ENCODE peak calls at places on chromosomes 11 and 22, in ten cellular contexts. R is gastrocnemius medialis, W is body of pancreas, N is A549, T is upper lobe of left lung, P is tibial nerve, L is heart left ventricle, A is lower leg skin, E is H1, D is GM12891. K is an unnamed sample.

GRCh38 chr11:44032304-44033085 is 15.3 kb upstream of the ACCSL start:
- DNase-seq in W (no peak), D (no peak), A (peak), L (peak), E (no peak), N (no peak), P (no peak), T (no peak), R (peak), K (no peak)

GRCh38 chr22:46500201-46500600 is 37.2 kb downstream of the CELSR1 start:
- DNase-seq in R (no peak), A (no peak), D (no peak), W (no peak), P (no peak), E (peak), L (no peak), N (no peak), T (no peak), K (no peak)

GRCh38 chr11:103901656-103902055 is 134.8 kb upstream of the DDI1 start:
- DNase-seq in P (no peak), R (no peak), W (no peak), A (no peak), T (no peak), D (no peak), L (no peak), E (no peak), N (no peak), K (peak)

GRCh38 chr11:87560352-87560751 is 522.6 kb downstream of the TMEM135 start:
- DNase-seq in W (no peak), T (no peak), P (no peak), D (no peak), R (no peak), N (no peak), A (no peak), L (no peak), E (no peak), K (no peak)

GRCh38 chr11:78228467-78228866 is 39.7 kb downstream of the USP35 start:
- DNase-seq in R (no peak), T (no peak), W (peak), E (no peak), L (no peak), N (peak), P (no peak), D (peak), A (no peak), K (peak)

GRCh38 chr22:23121026-23121823 is 20.6 kb downstream of the RSPH14 start:
- DNase-seq in P (no peak), N (no peak), R (no peak), W (no peak), E (no peak), L (peak), D (no peak), A (no peak), T (no peak), K (no peak)

GRCh38 chr22:19634206-19634536 is 80.1 kb upstream of the SEPTIN5 start:
- DNase-seq in T (no peak), E (no peak), P (no peak), A (no peak), N (no peak), W (no peak), R (no peak), D (no peak), L (no peak), K (no peak)

GRCh38 chr11:78549624-78550409 is 24.8 kb downstream of the NARS2 start:
- DNase-seq in W (no peak), A (no peak), T (no peak), P (no peak), E (no peak), D (no peak), R (no peak), L (no peak), N (no peak), K (no peak)

GRCh38 chr11:563812-564578 is 3.2 kb downstream of the RASSF7 start:
- DNase-seq in W (no peak), N (no peak), P (no peak), L (peak), E (no peak), T (peak), A (no peak), R (no peak), D (no peak), K (no peak)

GRCh38 chr11:61447601-61448551 is 18.0 kb downstream of the SDHAF2 start:
- DNase-seq in L (no peak), N (no peak), T (no peak), W (no peak), P (no peak), R (peak), A (no peak), E (no peak), D (no peak), K (no peak)
- TF ChIP-seq POLR2A in L (no peak), N (no peak), T (no peak), W (no peak), P (no peak), R (no peak), A (no peak), E (no peak), D (no peak), K (no peak)

DNA sequence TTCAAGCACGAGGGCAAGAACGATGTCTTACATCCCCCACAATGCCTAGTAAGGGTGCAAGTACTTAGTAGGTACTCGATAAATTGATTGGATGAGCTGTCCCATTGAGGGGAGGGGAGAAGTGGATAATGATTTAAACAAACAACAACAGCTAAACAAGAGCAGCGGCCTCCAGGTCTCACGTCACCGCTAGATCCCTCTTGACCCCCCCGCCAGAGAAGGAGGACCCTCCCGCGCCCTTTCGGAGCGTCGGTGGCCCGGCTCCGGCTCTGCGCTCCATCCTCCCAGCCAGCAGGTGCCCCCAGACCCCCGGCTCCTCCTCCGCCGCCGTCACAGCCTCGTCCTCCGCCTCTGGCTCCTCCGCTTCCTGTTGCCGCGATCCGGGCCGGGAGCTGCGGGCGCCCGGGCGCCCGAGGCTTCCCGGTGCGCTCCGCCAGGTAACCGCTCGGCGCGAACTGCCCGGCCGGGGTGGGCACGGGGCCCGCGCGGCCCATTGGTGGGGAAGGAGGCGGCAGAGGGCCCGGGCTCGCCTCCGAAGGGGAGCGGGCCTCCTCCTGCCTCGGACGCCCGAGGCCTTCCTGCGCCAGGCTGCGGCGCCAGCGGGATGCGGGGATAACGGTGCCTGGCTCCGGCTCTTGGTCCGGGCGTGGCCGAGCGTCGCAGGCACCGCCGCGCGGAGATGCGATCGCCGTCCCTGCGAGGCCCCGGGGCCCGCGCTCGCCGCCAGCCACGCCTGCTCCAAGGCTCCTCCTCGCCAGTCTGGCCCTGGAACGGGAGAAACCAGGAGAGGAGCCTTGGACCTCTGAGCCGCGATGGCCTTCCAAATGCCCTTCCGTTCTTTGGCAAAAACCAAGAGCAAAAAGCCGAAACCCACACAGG is at the start of gene TLCD5:
- DNase-seq in E (peak), R (no peak), L (peak), P (peak), T (peak), D (peak), N (peak), W (peak), A (no peak), K (no peak)
- TF ChIP-seq POLR2A in E (no peak), R (peak), L (no peak), P (peak), T (no peak), D (no peak), N (peak), W (peak), A (no peak), K (no peak)

DNA sequence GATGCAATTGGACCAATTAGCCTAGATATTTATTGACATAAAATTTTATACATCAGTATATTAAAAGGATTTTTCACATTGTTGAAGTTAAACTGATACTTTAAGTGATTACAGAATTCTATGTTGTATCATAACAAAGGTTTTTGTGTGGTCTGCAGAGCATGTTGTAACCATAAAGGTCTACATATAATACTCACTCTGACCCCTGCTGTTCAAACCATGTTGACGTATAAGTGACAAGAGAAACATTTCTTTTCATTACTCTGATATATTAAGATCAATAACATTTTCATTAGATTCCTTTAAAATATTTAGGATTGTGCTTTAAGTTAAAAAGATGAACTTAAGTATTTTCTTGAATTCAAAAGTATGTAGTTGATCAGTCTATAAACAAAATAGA is 63.9 kb downstream of the GAS2 start:
- DNase-seq in E (no peak), P (no peak), A (no peak), L (no peak), N (no peak), R (no peak), T (no peak), W (no peak), D (no peak), K (no peak)
- TF ChIP-seq POLR2A in E (no peak), P (no peak), A (no peak), L (no peak), N (no peak), R (no peak), T (no peak), W (no peak), D (no peak), K (no peak)

DNA sequence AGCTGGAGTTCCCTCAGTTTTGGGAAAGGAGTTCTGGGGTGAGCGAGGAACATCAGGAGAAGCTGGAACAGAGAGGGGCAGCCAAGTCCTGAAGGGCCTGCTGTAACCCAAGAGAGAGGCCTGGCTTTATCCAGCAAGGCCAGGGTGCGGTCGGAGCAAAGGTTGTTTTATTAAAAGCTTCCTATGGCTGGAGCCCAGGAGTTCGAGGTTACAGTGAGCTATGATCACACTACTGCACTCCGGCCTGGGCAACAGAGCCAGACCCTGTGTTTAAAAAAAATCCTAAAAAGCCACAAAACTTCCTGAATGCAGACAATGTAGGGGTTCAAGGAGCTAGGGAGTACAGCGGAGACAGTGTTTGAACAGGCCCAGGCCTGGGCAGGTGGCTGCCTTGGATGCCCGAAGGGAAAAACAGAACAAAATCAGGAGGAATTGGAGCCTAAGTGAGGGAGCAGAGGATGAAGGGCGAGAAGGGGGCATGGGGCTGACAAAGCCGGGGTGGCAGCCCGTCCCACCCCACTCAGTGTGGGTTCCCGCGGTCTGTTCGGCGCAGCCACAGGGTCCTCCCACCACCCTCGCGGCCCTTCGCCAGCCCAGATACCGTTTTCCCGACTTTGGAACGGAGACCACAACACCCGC is 22.1 kb upstream of the MALAT1 start:
- DNase-seq in A (no peak), W (no peak), P (no peak), N (no peak), E (no peak), D (no peak), T (no peak), L (no peak), R (no peak), K (peak)
- TF ChIP-seq POLR2A in A (no peak), W (no peak), P (no peak), N (peak), E (no peak), D (peak), T (no peak), L (no peak), R (no peak), K (no peak)

GRCh38 chr11:63763506-63764200 is 4.9 kb downstream of the ZFTA start:
- DNase-seq in L (peak), N (no peak), D (no peak), R (no peak), P (peak), T (no peak), A (no peak), W (peak), E (no peak), K (no peak)
- TF ChIP-seq POLR2A in L (no peak), N (no peak), D (no peak), R (no peak), P (no peak), T (no peak), A (no peak), W (no peak), E (no peak), K (no peak)

GRCh38 chr11:33912405-33913361 is 20.8 kb upstream of the LMO2 start:
- DNase-seq in P (no peak), W (no peak), L (no peak), N (peak), D (peak), T (no peak), R (peak), E (no peak), A (no peak), K (peak)
- TF ChIP-seq POLR2A in P (no peak), W (no peak), L (no peak), N (no peak), D (peak), T (no peak), R (no peak), E (no peak), A (no peak), K (no peak)